ENCODE peak calls at places on chromosomes 4 and X, in six cellular contexts. One of them, this sample, is unnamed.
A peak's percentile ranks its signal among the peaks of the same experiment; 100 is the strongest.

GRCh38 chr4:108149588-108150380 is 18.9 kb downstream of the LEF1 start:
- DNase-seq in cerebellar cortex: no peak
- DNase-seq in effector CD4-positive, alpha-beta T cell: no peak
- DNase-seq in tibial artery: no peak
- DNase-seq in suprapubic skin: no peak
- DNase-seq in stimulated activated CD8-positive, alpha-beta memory T cell treated with anti-CD3 and anti-CD28 coated beads, Interleukin-12 subunit alpha, Interleukin-12 subunit beta, amount 100 ng/mL, for 4 hours: no peak
- DNase-seq in this sample: no peak

GRCh38 chr4:147309434-147309833 is 171.5 kb upstream of the EDNRA start:
- DNase-seq in cerebellar cortex: no peak
- DNase-seq in effector CD4-positive, alpha-beta T cell: no peak
- DNase-seq in tibial artery: no peak
- DNase-seq in suprapubic skin: no peak
- DNase-seq in stimulated activated CD8-positive, alpha-beta memory T cell treated with anti-CD3 and anti-CD28 coated beads, Interleukin-12 subunit alpha, Interleukin-12 subunit beta, amount 100 ng/mL, for 4 hours: no peak
- DNase-seq in this sample: no peak

GRCh38 chr4:62431513-62431912 is 1231.4 kb downstream of the ADGRL3 start:
- DNase-seq in cerebellar cortex: no peak
- DNase-seq in effector CD4-positive, alpha-beta T cell: no peak
- DNase-seq in tibial artery: no peak
- DNase-seq in suprapubic skin: no peak
- DNase-seq in stimulated activated CD8-positive, alpha-beta memory T cell treated with anti-CD3 and anti-CD28 coated beads, Interleukin-12 subunit alpha, Interleukin-12 subunit beta, amount 100 ng/mL, for 4 hours: no peak
- DNase-seq in this sample: no peak

GRCh38 chrX:15761564-15762191 is 23.6 kb downstream of the CA5B start:
- DNase-seq in cerebellar cortex: peak; percentile 48
- DNase-seq in effector CD4-positive, alpha-beta T cell: peak; percentile 19
- DNase-seq in tibial artery: no peak
- DNase-seq in suprapubic skin: no peak
- DNase-seq in stimulated activated CD8-positive, alpha-beta memory T cell treated with anti-CD3 and anti-CD28 coated beads, Interleukin-12 subunit alpha, Interleukin-12 subunit beta, amount 100 ng/mL, for 4 hours: no peak
- DNase-seq in this sample: no peak

GRCh38 chrX:69232945-69233344 is 67.7 kb upstream of the PJA1 start:
- DNase-seq in cerebellar cortex: no peak
- DNase-seq in effector CD4-positive, alpha-beta T cell: no peak
- DNase-seq in tibial artery: no peak
- DNase-seq in suprapubic skin: no peak
- DNase-seq in stimulated activated CD8-positive, alpha-beta memory T cell treated with anti-CD3 and anti-CD28 coated beads, Interleukin-12 subunit alpha, Interleukin-12 subunit beta, amount 100 ng/mL, for 4 hours: no peak
- DNase-seq in this sample: no peak

GRCh38 chr4:62408467-62408866 is 1208.3 kb downstream of the ADGRL3 start:
- DNase-seq in cerebellar cortex: no peak
- DNase-seq in effector CD4-positive, alpha-beta T cell: no peak
- DNase-seq in tibial artery: no peak
- DNase-seq in suprapubic skin: no peak
- DNase-seq in stimulated activated CD8-positive, alpha-beta memory T cell treated with anti-CD3 and anti-CD28 coated beads, Interleukin-12 subunit alpha, Interleukin-12 subunit beta, amount 100 ng/mL, for 4 hours: no peak
- DNase-seq in this sample: no peak

GRCh38 chr4:184039963-184040383 is 134.9 kb downstream of the STOX2 start:
- DNase-seq in cerebellar cortex: no peak
- DNase-seq in effector CD4-positive, alpha-beta T cell: no peak
- DNase-seq in tibial artery: no peak
- DNase-seq in suprapubic skin: no peak
- DNase-seq in stimulated activated CD8-positive, alpha-beta memory T cell treated with anti-CD3 and anti-CD28 coated beads, Interleukin-12 subunit alpha, Interleukin-12 subunit beta, amount 100 ng/mL, for 4 hours: no peak
- DNase-seq in this sample: no peak

GRCh38 chrX:130075768-130076167 is 34.5 kb downstream of the ELF4 start:
- DNase-seq in cerebellar cortex: no peak
- DNase-seq in effector CD4-positive, alpha-beta T cell: no peak
- DNase-seq in tibial artery: no peak
- DNase-seq in suprapubic skin: no peak
- DNase-seq in stimulated activated CD8-positive, alpha-beta memory T cell treated with anti-CD3 and anti-CD28 coated beads, Interleukin-12 subunit alpha, Interleukin-12 subunit beta, amount 100 ng/mL, for 4 hours: no peak
- DNase-seq in this sample: no peak